ENCODE peak calls at places on chromosomes 4 and X, in nine cellular contexts. L is AG09319, C is AG08395, Z is HEK293T, U is SJSA1, D is upper lobe of right lung, N is astrocyte of the spinal cord, Q is MG63, G is NT2/D1. J is an unnamed sample.

GRCh38 chr4:68373513-68373912 is 23.6 kb upstream of the YTHDC1 start:
- DNase-seq in C (peak), N (peak), Z (no peak), G (peak), U (no peak), D (peak), L (peak), Q (peak), J (peak)

GRCh38 chr4:12644261-12644660 is 839.9 kb downstream of the RAB28 start:
- DNase-seq in G (no peak), U (no peak), C (no peak), L (no peak), Z (no peak), Q (no peak), N (no peak), D (no peak), J (no peak)

GRCh38 chr4:108433832-108434231 is 186.5 kb upstream of the RPL34 start:
- DNase-seq in L (peak), U (peak), C (no peak), N (peak), G (no peak), Z (no peak), D (no peak), Q (no peak), J (no peak)

GRCh38 chr4:121156822-121157769 is 7.0 kb downstream of the TNIP3 start:
- DNase-seq in Z (peak), Q (peak), C (peak), L (no peak), G (peak), N (no peak), D (peak), U (peak), J (no peak)

GRCh38 chr4:122604146-122604545 is 16.7 kb downstream of the IL21 start:
- DNase-seq in U (no peak), Q (no peak), C (no peak), D (no peak), N (no peak), L (no peak), G (peak), Z (no peak), J (no peak)

GRCh38 chrX:136728393-136728792 is 52.3 kb downstream of the ARHGEF6 start:
- DNase-seq in G (no peak), Z (no peak), L (no peak), U (no peak), N (no peak), D (no peak), Q (no peak), C (no peak), J (no peak)

GRCh38 chr4:38949416-38950051 is 81.9 kb downstream of the FAM114A1 start:
- DNase-seq in Q (peak), U (no peak), G (no peak), L (no peak), C (peak), D (no peak), N (peak), Z (no peak), J (no peak)

GRCh38 chr4:7367361-7367760 is 67.4 kb downstream of the PSAPL1 start:
- DNase-seq in U (no peak), Z (no peak), C (no peak), N (no peak), D (no peak), Q (no peak), L (no peak), G (no peak), J (no peak)

GRCh38 chrX:116238866-116239265 is 68.3 kb downstream of the AGTR2 start:
- DNase-seq in D (no peak), Z (no peak), U (no peak), L (no peak), Q (no peak), C (no peak), N (no peak), G (no peak), J (no peak)

GRCh38 chrX:101287402-101287801 is 3.7 kb downstream of the TAF7L start:
- DNase-seq in U (no peak), Q (no peak), D (no peak), N (peak), G (peak), C (peak), L (no peak), Z (peak), J (no peak)

GRCh38 chr4:184416913-184417734 is 57.2 kb downstream of the IRF2 start:
- DNase-seq in N (no peak), U (no peak), G (no peak), D (no peak), Z (no peak), C (peak), Q (no peak), L (no peak), J (no peak)

GRCh38 chr4:89242864-89243740 is 64.5 kb downstream of the GPRIN3 start:
- DNase-seq in Z (no peak), D (no peak), L (no peak), G (no peak), C (no peak), Q (no peak), N (no peak), U (no peak), J (no peak)

GRCh38 chr4:54228563-54229501 is at the start of gene PDGFRA:
- DNase-seq in L (peak), U (peak), N (peak), D (no peak), G (no peak), Q (peak), C (peak), Z (no peak), J (no peak)

GRCh38 chr4:95106408-95106928 is 348.7 kb downstream of the BMPR1B start:
- DNase-seq in L (no peak), Z (no peak), G (no peak), U (no peak), Q (no peak), N (peak), C (peak), D (no peak), J (no peak)

GRCh38 chrX:131841496-131842410 is 181.3 kb upstream of the STK26 start:
- DNase-seq in Q (peak), C (peak), L (peak), U (peak), G (peak), N (peak), Z (peak), D (no peak), J (no peak)

GRCh38 chrX:150841466-150842197 is 56.8 kb downstream of the CD99L2 start:
- DNase-seq in D (no peak), C (peak), G (no peak), U (no peak), N (peak), Q (no peak), Z (no peak), L (no peak), J (no peak)

GRCh38 chr4:26402458-26402857 is 81.6 kb downstream of the RBPJ start:
- DNase-seq in G (no peak), Q (no peak), L (no peak), Z (no peak), U (no peak), D (no peak), N (no peak), C (no peak), J (no peak)

GRCh38 chr4:3226944-3227343 is 22.0 kb upstream of the MSANTD1 start:
- DNase-seq in L (no peak), Z (no peak), N (no peak), D (peak), Q (no peak), C (no peak), U (no peak), G (no peak), J (no peak)

GRCh38 chr4:61994036-61994435 is 793.9 kb downstream of the ADGRL3 start:
- DNase-seq in Q (peak), C (no peak), G (no peak), U (no peak), D (no peak), L (no peak), N (peak), Z (no peak), J (no peak)

GRCh38 chr4:175413561-175413960 is 398.5 kb downstream of the GPM6A start:
- DNase-seq in Z (no peak), C (no peak), U (no peak), G (no peak), Q (peak), L (no peak), N (peak), D (no peak), J (no peak)

GRCh38 chrX:27728291-27728690 is 79.5 kb upstream of the MAGEB10 start:
- DNase-seq in C (no peak), N (peak), Z (no peak), Q (no peak), D (no peak), G (no peak), U (no peak), L (no peak), J (no peak)

GRCh38 chr4:124278477-124278876 is 434.1 kb downstream of the ANKRD50 start:
- DNase-seq in Z (no peak), C (no peak), D (no peak), G (no peak), L (no peak), U (peak), Q (no peak), N (peak), J (no peak)

J was measured in posterior cingulate gyrus.